ENCODE peak calls at places on chromosome 11, in five cellular contexts. E, U, Z, Q and X are unnamed samples.

GRCh38 chr11:16986434-16987204 is 27.6 kb downstream of the PLEKHA7 start:
- DNase-seq in Z (no peak), E (no peak), Q (peak), U (no peak), X (peak)

GRCh38 chr11:34792143-34792542 is 124.0 kb downstream of the APIP start:
- DNase-seq in Z (no peak), Q (no peak), U (no peak), E (no peak), X (no peak)

GRCh38 chr11:35491231-35491871 is 34.1 kb downstream of the PAMR1 start:
- DNase-seq in U (peak), Z (no peak), E (no peak), Q (no peak), X (no peak)

GRCh38 chr11:61056566-61056965 is 45.7 kb upstream of the CD5 start:
- DNase-seq in E (peak), U (no peak), Z (no peak), Q (no peak), X (no peak)

GRCh38 chr11:134664863-134665535 is 253.0 kb upstream of the B3GAT1 start:
- DNase-seq in U (no peak), Z (no peak), E (peak), Q (no peak), X (no peak)

GRCh38 chr11:59218893-59219292 is 6.2 kb upstream of the MPEG1 start:
- DNase-seq in E (no peak), U (no peak), Z (no peak), Q (no peak), X (no peak)

GRCh38 chr11:121588747-121589146 is 136.0 kb upstream of the SORL1-AS1 start:
- DNase-seq in U (no peak), Z (no peak), Q (no peak), E (no peak), X (no peak)

GRCh38 chr11:16893456-16894076 is 120.6 kb downstream of the PLEKHA7 start:
- DNase-seq in U (no peak), E (no peak), Z (no peak), Q (no peak), X (no peak)

GRCh38 chr11:255176-255575 is 18.4 kb downstream of the PSMD13 start:
- DNase-seq in U (no peak), Z (no peak), Q (no peak), E (no peak), X (no peak)

GRCh38 chr11:72826191-72826941 is 12.2 kb downstream of the ATG16L2 start:
- DNase-seq in Q (no peak), E (no peak), U (no peak), Z (no peak), X (no peak)

GRCh38 chr11:34830648-34831047 is 85.5 kb downstream of the APIP start:
- DNase-seq in Q (no peak), E (no peak), Z (peak), U (no peak), X (no peak)

GRCh38 chr11:29343465-29344333 is 673.1 kb downstream of the KCNA4 start:
- DNase-seq in Z (peak), E (peak), Q (no peak), U (no peak), X (no peak)